ENCODE peak calls at places on chromosomes 12 and 14, in eight cellular contexts. V, J, L, P, D, T, I and B are unnamed samples.

GRCh38 chr12:66555113-66555512 is 123.8 kb downstream of the GRIP1 start:
- DNase-seq in V (peak), J (no peak), L (no peak), P (no peak), D (no peak), T (no peak), I (no peak), B (no peak)

GRCh38 chr12:56469007-56469930 is 891 bp downstream of the SPRYD4 start:
- DNase-seq in V (no peak), J (no peak), L (no peak), P (no peak), D (no peak), T (peak), I (peak), B (no peak)

GRCh38 chr12:97556201-97556824 is 93.7 kb downstream of the RMST start:
- DNase-seq in V (peak), J (no peak), L (no peak), P (peak), D (peak), T (no peak), I (no peak), B (no peak)

GRCh38 chr14:90087433-90087832 is 25.6 kb downstream of the KCNK13 start:
- DNase-seq in V (peak), J (peak), L (no peak), P (peak), D (peak), T (no peak), I (no peak), B (no peak)

GRCh38 chr12:32454075-32454474 is 54.7 kb downstream of the FGD4 start:
- DNase-seq in V (peak), J (peak), L (peak), P (no peak), D (peak), T (no peak), I (no peak), B (peak)

GRCh38 chr14:80350707-80351106 is 139.4 kb upstream of the DIO2 start:
- DNase-seq in V (peak), J (peak), L (no peak), P (no peak), D (no peak), T (no peak), I (no peak), B (no peak)

GRCh38 chr14:56216631-56217379 is 98.6 kb downstream of the PELI2 start:
- DNase-seq in V (no peak), J (peak), L (no peak), P (no peak), D (peak), T (no peak), I (peak), B (no peak)

GRCh38 chr12:9707864-9708808 is 24.8 kb downstream of the CLECL1 start:
- DNase-seq in V (peak), J (peak), L (peak), P (peak), D (peak), T (peak), I (peak), B (no peak)

GRCh38 chr14:55834390-55834789 is 254.4 kb downstream of the KTN1 start:
- DNase-seq in V (no peak), J (no peak), L (no peak), P (no peak), D (no peak), T (no peak), I (no peak), B (no peak)

GRCh38 chr14:92503756-92504491 is 9.7 kb upstream of the RIN3 start:
- DNase-seq in V (peak), J (peak), L (no peak), P (peak), D (peak), T (no peak), I (no peak), B (peak)

GRCh38 chr14:53214384-53214783 is 61.3 kb upstream of the DDHD1 start:
- DNase-seq in V (no peak), J (no peak), L (no peak), P (no peak), D (no peak), T (no peak), I (no peak), B (no peak)

GRCh38 chr12:130712346-130713065 is 3.6 kb downstream of the RIMBP2 start:
- DNase-seq in V (no peak), J (no peak), L (no peak), P (no peak), D (no peak), T (no peak), I (no peak), B (no peak)

GRCh38 chr14:101508196-101508947 is 52.9 kb upstream of the DIO3 start:
- DNase-seq in V (no peak), J (no peak), L (no peak), P (no peak), D (no peak), T (no peak), I (no peak), B (no peak)

GRCh38 chr14:69956970-69957369 is 77.8 kb downstream of the SMOC1 start:
- DNase-seq in V (no peak), J (no peak), L (no peak), P (no peak), D (no peak), T (no peak), I (no peak), B (no peak)

GRCh38 chr12:113065126-113066007 is 8.8 kb downstream of the DTX1 start:
- DNase-seq in V (no peak), J (no peak), L (peak), P (no peak), D (peak), T (no peak), I (peak), B (no peak)

GRCh38 chr12:103821773-103822172 is 19.3 kb downstream of the NT5DC3 start:
- DNase-seq in V (no peak), J (peak), L (no peak), P (no peak), D (peak), T (no peak), I (no peak), B (no peak)

DNA sequence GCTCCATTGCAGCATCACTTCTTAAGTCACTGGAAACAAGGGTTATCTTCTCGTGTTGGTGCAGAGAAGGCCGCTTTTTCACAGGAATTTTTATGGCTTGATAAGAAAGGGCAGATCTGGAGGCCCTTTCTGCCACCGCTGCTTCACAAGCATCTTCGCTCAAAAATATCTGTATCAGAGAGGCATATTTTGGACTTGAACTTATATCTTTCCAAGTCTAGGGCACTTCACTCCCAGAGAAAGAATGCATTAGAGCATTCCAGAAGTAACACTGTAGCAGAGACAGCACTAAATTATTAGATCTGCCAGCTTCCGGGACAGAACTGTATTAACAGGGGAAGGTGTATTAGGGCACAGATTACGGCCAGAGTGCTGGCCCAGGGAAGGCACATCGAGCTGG is 151.7 kb upstream of the AMIGO2 start:
- DNase-seq in V (no peak), J (peak), L (no peak), P (no peak), D (no peak), T (no peak), I (no peak), B (no peak)
- H3K9ac ChIP-seq in V (no peak), J (no peak), L (no peak), P (no peak), D (no peak), T (no peak), I (no peak), B (no peak)

GRCh38 chr14:102524026-102524450 is 14.5 kb upstream of the ANKRD9 start:
- DNase-seq in V (no peak), J (no peak), L (no peak), P (no peak), D (no peak), T (no peak), I (no peak), B (no peak)
- H3K9ac ChIP-seq in V (no peak), J (peak), L (no peak), P (no peak), D (peak), T (peak), I (no peak), B (peak)

DNA sequence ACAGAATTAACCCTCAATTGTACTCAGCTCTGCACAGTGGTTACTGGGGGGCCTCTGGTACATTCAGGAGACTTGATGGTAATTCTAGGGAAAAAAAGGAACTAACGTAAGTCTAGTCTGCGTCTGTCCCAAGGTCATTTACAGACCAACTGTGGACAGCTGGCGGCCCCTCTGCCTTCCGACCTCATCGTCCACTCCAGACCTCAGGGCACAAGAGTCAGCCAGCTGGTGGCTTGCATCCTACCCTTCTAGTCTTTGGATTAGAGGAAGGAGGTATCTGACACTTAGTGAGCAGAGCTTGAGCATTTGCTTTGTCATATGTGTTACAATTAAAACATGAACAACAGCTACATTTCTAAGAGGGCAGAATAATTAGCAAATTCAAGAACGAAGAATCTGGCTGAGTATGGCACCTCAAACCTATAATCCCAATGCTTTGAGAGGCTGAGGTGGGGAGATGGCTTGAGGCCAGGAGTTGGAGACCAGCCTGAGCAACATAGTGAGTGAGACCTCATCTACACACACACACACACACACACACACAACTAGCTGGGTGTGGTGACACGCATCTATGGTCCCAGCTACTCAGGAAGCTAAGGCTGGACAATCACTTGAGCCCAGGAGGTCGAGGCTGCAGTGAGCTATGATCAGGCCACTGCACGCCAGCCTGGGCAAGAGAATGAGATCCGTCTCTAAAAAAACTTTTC is 36.5 kb downstream of the SSH1 start:
- DNase-seq in V (no peak), J (no peak), L (no peak), P (no peak), D (no peak), T (no peak), I (no peak), B (no peak)
- H3K9ac ChIP-seq in V (no peak), J (no peak), L (no peak), P (no peak), D (no peak), T (no peak), I (no peak), B (no peak)

DNA sequence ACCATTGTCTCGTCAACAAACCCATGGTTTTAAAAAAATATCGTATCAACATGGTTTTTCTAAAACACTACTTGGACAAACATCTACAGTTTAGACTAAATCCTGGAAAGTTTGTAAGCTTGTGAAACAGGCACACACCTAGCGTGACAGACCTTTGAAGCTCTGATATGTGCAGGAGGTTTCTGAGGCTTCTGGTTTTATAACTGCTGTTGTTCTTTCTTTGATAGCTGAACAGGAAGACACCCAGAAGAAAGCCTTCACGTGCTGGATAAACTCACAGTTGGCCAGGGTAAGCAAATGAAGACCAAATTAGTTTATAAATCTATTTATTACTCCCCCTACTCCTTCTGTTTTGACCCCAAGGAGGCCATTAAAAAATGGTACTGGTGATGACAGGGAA is 87.6 kb downstream of the SYNE2 start:
- DNase-seq in V (no peak), J (no peak), L (no peak), P (no peak), D (no peak), T (no peak), I (no peak), B (no peak)
- H3K9ac ChIP-seq in V (no peak), J (no peak), L (no peak), P (no peak), D (no peak), T (no peak), I (no peak), B (no peak)

DNA sequence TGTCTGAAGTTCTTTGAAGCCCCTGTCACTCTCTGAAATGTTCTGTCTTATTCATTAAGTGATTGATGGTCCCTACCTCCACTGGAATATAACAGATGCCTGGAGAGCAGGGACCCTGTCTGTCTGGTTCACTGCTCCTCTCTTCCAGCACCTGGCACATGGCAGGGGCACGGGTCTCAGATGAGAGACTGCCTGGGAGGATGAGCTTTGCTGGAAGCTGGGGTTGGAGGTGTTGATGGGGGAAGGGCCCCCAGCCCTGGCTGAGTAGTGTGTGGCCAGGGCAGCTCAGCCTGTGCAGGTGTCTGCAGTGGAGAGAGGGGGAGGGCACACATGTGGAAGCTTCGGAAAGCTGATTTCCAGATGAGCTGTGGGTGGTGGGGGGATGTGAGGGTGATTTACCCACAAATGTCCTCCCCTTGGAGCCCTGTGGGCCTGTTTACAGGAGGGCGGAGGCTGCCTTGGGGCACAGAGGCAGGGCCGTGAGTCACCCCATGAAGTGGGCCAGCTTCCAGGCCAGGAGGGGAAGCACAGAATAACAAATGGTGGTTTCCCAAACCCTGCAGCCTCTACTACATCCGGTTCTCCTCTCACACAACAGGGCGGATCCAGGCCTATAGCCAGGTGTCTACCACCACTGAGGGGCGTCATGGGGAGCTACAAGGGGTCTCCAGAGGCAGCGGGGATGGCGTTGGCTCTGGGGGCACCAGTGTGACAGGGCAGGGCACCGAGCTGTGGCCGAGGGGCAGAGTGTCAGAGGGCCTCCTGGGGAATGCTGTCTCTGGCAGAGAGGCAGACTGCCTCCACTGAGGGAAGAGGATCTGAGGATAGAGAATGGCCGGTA is 11.0 kb downstream of the KRT7 start:
- DNase-seq in V (peak), J (peak), L (no peak), P (peak), D (peak), T (peak), I (no peak), B (peak)
- H3K9ac ChIP-seq in V (peak), J (peak), L (no peak), P (no peak), D (peak), T (no peak), I (no peak), B (peak)

GRCh38 chr12:24945822-24946221 is 3.1 kb downstream of the BCAT1 start:
- DNase-seq in V (no peak), J (no peak), L (no peak), P (no peak), D (no peak), T (no peak), I (no peak), B (no peak)
- H3K9ac ChIP-seq in V (no peak), J (peak), L (no peak), P (no peak), D (peak), T (no peak), I (peak), B (no peak)

GRCh38 chr14:23301969-23302289 is 730 bp downstream of the PPP1R3E start:
- DNase-seq in V (no peak), J (no peak), L (no peak), P (no peak), D (no peak), T (no peak), I (no peak), B (no peak)
- H3K9ac ChIP-seq in V (peak), J (peak), L (peak), P (peak), D (peak), T (peak), I (peak), B (peak)

GRCh38 chr14:71320107-71320733 is 413.0 kb downstream of the PCNX1 start:
- DNase-seq in V (peak), J (peak), L (peak), P (peak), D (peak), T (peak), I (peak), B (peak)

GRCh38 chr14:71318097-71318459 is 410.8 kb downstream of the PCNX1 start:
- DNase-seq in V (no peak), J (no peak), L (no peak), P (no peak), D (no peak), T (no peak), I (no peak), B (no peak)

GRCh38 chr14:71321556-71322315 is 414.5 kb downstream of the PCNX1 start:
- DNase-seq in V (peak), J (peak), L (peak), P (peak), D (peak), T (peak), I (no peak), B (no peak)

GRCh38 chr14:71320734-71321555 is 413.7 kb downstream of the PCNX1 start:
- DNase-seq in V (peak), J (peak), L (peak), P (no peak), D (peak), T (peak), I (peak), B (no peak)

DNA sequence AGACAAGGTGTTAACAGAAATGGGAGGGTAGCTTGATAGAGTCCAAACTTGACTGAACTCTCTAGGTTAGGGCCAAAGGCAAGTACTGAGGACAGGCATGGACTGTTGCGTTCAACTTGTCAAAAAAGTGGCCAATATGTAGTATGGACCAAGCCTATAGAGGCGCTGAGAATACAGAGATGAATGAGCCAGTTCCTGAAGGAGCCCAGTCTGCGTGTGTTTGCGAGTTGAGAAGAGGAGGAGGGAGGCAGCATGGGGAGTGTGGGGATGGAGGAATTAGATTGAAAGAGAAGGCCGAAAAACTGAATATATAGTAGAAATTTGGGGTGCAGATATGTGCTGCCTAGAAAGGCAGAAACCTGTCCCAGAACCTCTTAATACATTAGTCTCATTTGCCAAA is 412.4 kb downstream of the PCNX1 start:
- DNase-seq in V (no peak), J (peak), L (no peak), P (no peak), D (no peak), T (no peak), I (no peak), B (no peak)
- H3K9ac ChIP-seq in V (peak), J (peak), L (no peak), P (peak), D (peak), T (peak), I (no peak), B (peak)

DNA sequence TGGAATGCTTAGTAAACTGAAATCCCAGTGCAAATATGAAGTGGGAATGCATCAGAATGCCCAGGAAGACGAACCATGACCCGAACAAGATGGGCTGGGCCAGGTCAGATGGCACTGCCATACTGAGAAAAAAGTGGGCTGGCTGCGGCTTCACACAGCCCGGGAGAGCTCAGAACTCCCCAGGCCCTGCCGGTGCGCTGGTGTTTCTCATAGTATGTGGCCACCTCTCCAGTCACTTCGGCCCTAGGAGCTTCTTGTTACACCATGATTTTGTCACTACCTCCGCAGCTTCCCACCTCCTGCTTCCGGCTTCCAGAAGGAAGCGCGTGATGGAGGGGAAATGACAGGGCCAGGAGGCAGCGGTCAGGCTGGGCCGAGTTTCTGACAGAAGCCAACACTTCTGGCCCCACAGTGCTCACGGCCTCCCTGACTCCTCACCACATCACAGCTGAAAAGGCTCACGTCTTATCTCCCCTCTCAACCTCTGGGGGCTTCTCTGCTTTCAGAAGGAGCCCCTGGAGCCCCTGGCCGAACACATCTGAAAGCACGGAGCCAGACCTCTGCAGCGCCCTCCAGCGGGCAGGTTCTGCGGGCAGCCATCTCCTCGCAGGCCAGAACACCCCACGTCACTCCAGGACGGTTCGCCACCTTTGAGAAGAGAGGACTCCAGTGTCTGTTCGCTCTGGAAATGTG is 30.7 kb downstream of the DAD1 start:
- DNase-seq in V (no peak), J (no peak), L (no peak), P (peak), D (no peak), T (no peak), I (no peak), B (no peak)
- H3K9ac ChIP-seq in V (no peak), J (no peak), L (no peak), P (no peak), D (no peak), T (peak), I (no peak), B (no peak)